ENCODE peak calls at places on chromosomes 11 and 22, in six cellular contexts. One of them, this sample, is unnamed. For H3K27me3, the result is how much of the 10 kb centered on the place peaks cover.

GRCh38 chr11:358129-358805 is 11.0 kb upstream of the B4GALNT4 start:
- DNase-seq in K562: no peak
- DNase-seq in HCT116: no peak
- DNase-seq in stomach: no peak
- DNase-seq in upper lobe of left lung: no peak
- DNase-seq in SK-N-SH: no peak
- DNase-seq in this sample: no peak

GRCh38 chr11:19326499-19326898 is 85.8 kb upstream of the E2F8 start:
- DNase-seq in K562: no peak
- DNase-seq in HCT116: no peak
- DNase-seq in stomach: no peak
- DNase-seq in upper lobe of left lung: no peak
- DNase-seq in SK-N-SH: no peak
- DNase-seq in this sample: no peak

GRCh38 chr22:38080847-38081635 is 2.9 kb downstream of the SLC16A8 start:
- DNase-seq in K562: no peak
- DNase-seq in HCT116: no peak
- DNase-seq in stomach: peak
- DNase-seq in upper lobe of left lung: no peak
- DNase-seq in SK-N-SH: peak
- DNase-seq in this sample: peak

GRCh38 chr22:35627267-35628041 is 10.3 kb upstream of the MB start:
- DNase-seq in K562: peak
- DNase-seq in HCT116: peak
- DNase-seq in stomach: peak
- DNase-seq in upper lobe of left lung: peak
- DNase-seq in SK-N-SH: peak
- DNase-seq in this sample: peak

GRCh38 chr22:21824439-21824912 is 43.0 kb downstream of the MAPK1 start:
- DNase-seq in K562: no peak
- DNase-seq in HCT116: no peak
- DNase-seq in stomach: no peak
- DNase-seq in upper lobe of left lung: no peak
- DNase-seq in SK-N-SH: no peak
- DNase-seq in this sample: no peak

GRCh38 chr22:46111645-46112306 is 38.5 kb upstream of the PPARA start:
- DNase-seq in K562: no peak
- DNase-seq in HCT116: no peak
- DNase-seq in stomach: no peak
- DNase-seq in upper lobe of left lung: no peak
- DNase-seq in SK-N-SH: no peak
- DNase-seq in this sample: no peak

GRCh38 chr11:35267504-35267903 is 128.5 kb downstream of the CD44 start:
- DNase-seq in K562: no peak
- DNase-seq in HCT116: no peak
- DNase-seq in stomach: no peak
- DNase-seq in upper lobe of left lung: no peak
- DNase-seq in SK-N-SH: no peak
- DNase-seq in this sample: no peak

GRCh38 chr22:48071828-48072227 is 1309.4 kb downstream of the TBC1D22A start:
- DNase-seq in K562: no peak
- DNase-seq in HCT116: no peak
- DNase-seq in stomach: no peak
- DNase-seq in upper lobe of left lung: no peak
- DNase-seq in SK-N-SH: no peak
- DNase-seq in this sample: no peak

GRCh38 chr11:106961518-106961917 is 56.8 kb downstream of the GUCY1A2 start:
- DNase-seq in K562: no peak
- DNase-seq in HCT116: no peak
- DNase-seq in stomach: no peak
- DNase-seq in upper lobe of left lung: no peak
- DNase-seq in SK-N-SH: no peak
- DNase-seq in this sample: no peak

GRCh38 chr11:17978553-17979287 is 34.1 kb downstream of the SERGEF start:
- DNase-seq in K562: peak
- DNase-seq in HCT116: no peak
- DNase-seq in stomach: peak
- DNase-seq in upper lobe of left lung: peak
- DNase-seq in SK-N-SH: peak
- DNase-seq in this sample: peak

GRCh38 chr11:66918751-66919150 is 39.4 kb downstream of the PC start:
- DNase-seq in K562: no peak
- DNase-seq in HCT116: no peak
- DNase-seq in stomach: no peak
- DNase-seq in upper lobe of left lung: no peak
- DNase-seq in SK-N-SH: no peak
- DNase-seq in this sample: no peak

GRCh38 chr11:106875013-106875412 is 143.3 kb downstream of the GUCY1A2 start:
- DNase-seq in K562: no peak
- DNase-seq in HCT116: no peak
- DNase-seq in stomach: no peak
- DNase-seq in upper lobe of left lung: no peak
- DNase-seq in SK-N-SH: no peak
- DNase-seq in this sample: no peak

GRCh38 chr22:39617342-39617741 is 46.8 kb downstream of the CACNA1I start:
- DNase-seq in K562: no peak
- DNase-seq in HCT116: no peak
- DNase-seq in stomach: no peak
- DNase-seq in upper lobe of left lung: no peak
- DNase-seq in SK-N-SH: peak
- DNase-seq in this sample: no peak

GRCh38 chr11:111836766-111837165 is 34.6 kb downstream of the ALG9 start:
- DNase-seq in K562: no peak
- DNase-seq in HCT116: no peak
- DNase-seq in stomach: no peak
- DNase-seq in upper lobe of left lung: no peak
- DNase-seq in SK-N-SH: no peak
- DNase-seq in this sample: no peak

GRCh38 chr22:25208743-25209505 is 9.3 kb downstream of the CRYBB3 start:
- DNase-seq in K562: no peak
- DNase-seq in HCT116: no peak
- DNase-seq in stomach: no peak
- DNase-seq in upper lobe of left lung: no peak
- DNase-seq in SK-N-SH: no peak
- DNase-seq in this sample: no peak

GRCh38 chr11:118820412-118821357 is 29.7 kb upstream of the DDX6 start:
- DNase-seq in K562: no peak
- DNase-seq in HCT116: peak
- DNase-seq in stomach: peak
- DNase-seq in upper lobe of left lung: peak
- DNase-seq in SK-N-SH: peak
- DNase-seq in this sample: peak

GRCh38 chr11:10026514-10026913 is 267.5 kb downstream of the SBF2 start:
- DNase-seq in K562: no peak
- DNase-seq in HCT116: no peak
- DNase-seq in stomach: no peak
- DNase-seq in upper lobe of left lung: no peak
- DNase-seq in SK-N-SH: no peak
- DNase-seq in this sample: no peak

GRCh38 chr11:111846640-111847039 is 24.7 kb downstream of the ALG9 start:
- DNase-seq in K562: no peak
- DNase-seq in HCT116: no peak
- DNase-seq in stomach: no peak
- DNase-seq in upper lobe of left lung: no peak
- DNase-seq in SK-N-SH: no peak
- DNase-seq in this sample: no peak

GRCh38 chr22:47168900-47169800 is 406.7 kb downstream of the TBC1D22A start:
- DNase-seq in K562: peak
- DNase-seq in HCT116: no peak
- DNase-seq in stomach: peak
- DNase-seq in upper lobe of left lung: peak
- DNase-seq in SK-N-SH: peak
- DNase-seq in this sample: peak

GRCh38 chr22:40345271-40345670 is 1.0 kb upstream of the ADSL start:
- DNase-seq in K562: peak
- DNase-seq in HCT116: no peak
- DNase-seq in stomach: no peak
- DNase-seq in upper lobe of left lung: no peak
- DNase-seq in SK-N-SH: no peak
- DNase-seq in this sample: peak

GRCh38 chr11:126352934-126353801 is 2.3 kb upstream of the ST3GAL4 start:
- DNase-seq in K562: peak
- DNase-seq in HCT116: no peak
- DNase-seq in stomach: no peak
- DNase-seq in upper lobe of left lung: no peak
- DNase-seq in SK-N-SH: no peak
- DNase-seq in this sample: no peak

GRCh38 chr22:49724893-49725489 is 102.7 kb downstream of the BRD1 start:
- DNase-seq in K562: peak
- DNase-seq in HCT116: peak
- DNase-seq in stomach: peak
- DNase-seq in upper lobe of left lung: peak
- DNase-seq in SK-N-SH: peak
- DNase-seq in this sample: peak
- TF ChIP-seq POLR2AphosphoS5 in K562: no peak
- TF ChIP-seq POLR2AphosphoS5 in HCT116: no peak
- TF ChIP-seq POLR2AphosphoS5 in stomach: no peak
- TF ChIP-seq POLR2AphosphoS5 in upper lobe of left lung: no peak
- TF ChIP-seq POLR2AphosphoS5 in SK-N-SH: no peak
- TF ChIP-seq POLR2AphosphoS5 in this sample: no peak

GRCh38 chr11:71502026-71502425 is 25.0 kb upstream of the KRTAP5-7 start:
- DNase-seq in K562: no peak
- DNase-seq in HCT116: no peak
- DNase-seq in stomach: no peak
- DNase-seq in upper lobe of left lung: no peak
- DNase-seq in SK-N-SH: no peak
- DNase-seq in this sample: no peak
- H3K4me3 ChIP-seq in K562: no peak
- H3K4me3 ChIP-seq in HCT116: no peak
- H3K4me3 ChIP-seq in stomach: no peak
- H3K4me3 ChIP-seq in upper lobe of left lung: no peak
- H3K4me3 ChIP-seq in SK-N-SH: no peak
- H3K4me3 ChIP-seq in this sample: no peak

GRCh38 chr11:14971865-14972580 is at the start of gene CALCA:
- DNase-seq in K562: no peak
- DNase-seq in HCT116: no peak
- DNase-seq in stomach: no peak
- DNase-seq in upper lobe of left lung: no peak
- DNase-seq in SK-N-SH: peak
- DNase-seq in this sample: no peak

GRCh38 chr11:14974723-14975587 is 2.8 kb upstream of the CALCA start:
- DNase-seq in K562: peak
- DNase-seq in HCT116: peak
- DNase-seq in stomach: peak
- DNase-seq in upper lobe of left lung: no peak
- DNase-seq in SK-N-SH: peak
- DNase-seq in this sample: peak

GRCh38 chr11:14973621-14974020 is 1.5 kb upstream of the CALCA start:
- DNase-seq in K562: no peak
- DNase-seq in HCT116: no peak
- DNase-seq in stomach: no peak
- DNase-seq in upper lobe of left lung: no peak
- DNase-seq in SK-N-SH: peak
- DNase-seq in this sample: no peak

GRCh38 chr11:14974021-14974698 is 2.0 kb upstream of the CALCA start:
- DNase-seq in K562: no peak
- DNase-seq in HCT116: no peak
- DNase-seq in stomach: no peak
- DNase-seq in upper lobe of left lung: no peak
- DNase-seq in SK-N-SH: peak
- DNase-seq in this sample: no peak

DNA sequence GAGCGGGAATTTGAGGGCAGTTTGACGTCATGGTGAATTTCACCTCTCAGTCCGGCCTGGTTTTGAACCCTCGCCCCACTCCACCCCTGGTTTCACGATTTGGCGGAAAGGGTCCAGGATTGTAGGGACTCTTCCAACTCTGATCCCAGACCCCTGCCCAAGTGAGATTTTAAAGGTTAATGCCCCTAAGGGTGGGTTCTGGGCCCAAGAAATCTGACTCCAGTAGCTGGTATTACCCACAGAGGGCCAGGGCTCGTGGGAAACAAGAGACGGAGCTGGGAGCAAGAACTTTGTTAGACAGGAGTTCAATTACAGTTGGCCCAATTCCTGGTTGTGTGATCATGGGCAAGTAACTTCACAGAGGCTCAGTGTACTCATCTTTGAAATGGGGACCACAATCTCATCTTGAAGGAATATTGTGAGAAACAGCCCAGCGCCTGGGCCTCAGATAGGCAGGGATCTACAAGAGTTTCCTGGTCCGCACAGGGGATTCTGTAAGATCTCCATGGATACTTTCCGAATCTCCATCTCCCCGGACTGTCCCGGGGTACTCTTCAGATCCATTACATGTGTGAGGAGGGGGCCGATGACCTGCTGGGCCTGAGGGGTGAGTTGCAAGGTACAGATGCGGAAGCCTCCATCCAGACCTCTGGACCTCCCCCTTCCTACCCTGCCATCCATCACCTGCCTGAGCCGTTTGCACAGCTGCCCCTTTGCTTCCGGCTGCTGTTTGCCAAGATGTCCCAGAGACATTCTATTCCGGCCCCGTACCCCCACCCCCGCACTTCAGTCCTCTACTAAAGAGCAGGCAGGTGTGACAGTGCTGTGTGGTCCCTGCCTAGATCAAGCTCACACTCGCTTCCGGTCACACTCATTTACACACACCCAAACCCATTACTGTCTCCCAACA is 685 bp upstream of the CALCA start:
- DNase-seq in K562: no peak
- DNase-seq in HCT116: no peak
- DNase-seq in stomach: no peak
- DNase-seq in upper lobe of left lung: no peak
- DNase-seq in SK-N-SH: peak
- DNase-seq in this sample: no peak
- H3K27me3 ChIP-seq in K562: under half
- H3K27me3 ChIP-seq in HCT116: under half
- H3K27me3 ChIP-seq in stomach: half or more
- H3K27me3 ChIP-seq in upper lobe of left lung: under half
- H3K27me3 ChIP-seq in SK-N-SH: half or more
- H3K27me3 ChIP-seq in this sample: half or more

DNA sequence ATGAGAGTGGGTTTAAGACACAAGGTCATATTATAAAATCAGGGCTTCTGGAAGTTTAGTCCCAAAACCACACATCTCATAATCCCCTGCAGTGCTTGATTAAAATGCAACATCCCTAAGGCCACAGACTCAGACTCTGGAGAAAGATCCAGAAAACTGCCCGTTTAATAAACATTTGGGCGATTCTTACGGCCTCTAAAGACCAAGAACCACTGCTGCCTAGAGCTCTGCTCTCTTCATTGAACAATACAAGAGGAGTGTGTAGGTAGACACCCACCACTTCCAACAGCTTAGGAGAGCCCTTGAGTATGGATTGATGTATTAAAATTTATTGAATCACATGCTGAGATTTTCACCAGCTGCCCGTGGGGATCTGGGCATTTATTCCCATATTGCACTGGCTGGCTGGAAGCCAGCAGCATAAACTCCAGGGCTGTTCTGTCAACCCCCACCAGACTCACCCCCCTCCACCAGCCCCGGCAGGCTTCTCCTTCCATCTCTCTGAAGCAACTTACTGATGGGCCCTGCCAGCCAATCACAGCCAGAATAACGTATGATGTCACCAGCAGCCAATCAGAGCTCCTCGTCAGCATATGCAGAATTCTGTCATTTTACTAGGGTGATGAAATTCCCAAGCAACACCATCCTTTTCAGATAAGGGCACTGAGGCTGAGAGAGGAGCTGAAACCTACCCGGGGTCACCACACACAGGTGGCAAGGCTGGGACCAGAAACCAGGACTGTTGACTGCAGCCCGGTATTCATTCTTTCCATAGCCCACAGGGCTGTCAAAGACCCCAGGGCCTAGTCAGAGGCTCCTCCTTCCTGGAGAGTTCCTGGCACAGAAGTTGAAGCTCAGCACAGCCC is 749 bp upstream of the BEST1 start:
- DNase-seq in K562: peak
- DNase-seq in HCT116: peak
- DNase-seq in stomach: no peak
- DNase-seq in upper lobe of left lung: peak
- DNase-seq in SK-N-SH: peak
- DNase-seq in this sample: peak
- TF ChIP-seq POLR2AphosphoS5 in K562: peak
- TF ChIP-seq POLR2AphosphoS5 in HCT116: peak
- TF ChIP-seq POLR2AphosphoS5 in stomach: no peak
- TF ChIP-seq POLR2AphosphoS5 in upper lobe of left lung: peak
- TF ChIP-seq POLR2AphosphoS5 in SK-N-SH: no peak
- TF ChIP-seq POLR2AphosphoS5 in this sample: no peak

This sample was measured in transverse colon.